ENCODE peak calls at places on chromosomes 2 and 18, in eight cellular contexts. Q is mammary epithelial cell; L is heart right ventricle; G is tibial artery; N is CD8-positive, alpha-beta memory T cell; O is IMR-90; V is Peyer's patch; H is ovary. C is an unnamed sample. For H3K36me3 and H3K4me1, the result is how much of the 10 kb centered on the place peaks cover.

GRCh38 chr2:200609027-200609614 is 23.3 kb downstream of the AOX1 start:
- DNase-seq in G (no peak), O (peak), V (no peak), H (no peak), Q (peak), N (no peak), L (no peak), C (peak)

GRCh38 chr18:51229328-51229727 is 31.8 kb upstream of the MEX3C start:
- DNase-seq in Q (no peak), G (no peak), H (no peak), N (no peak), O (no peak), L (no peak), V (no peak), C (no peak)

GRCh38 chr2:42835577-42836371 is 43.4 kb upstream of the HAAO start:
- DNase-seq in Q (peak), G (peak), V (peak), L (no peak), N (no peak), H (no peak), O (peak), C (peak)

GRCh38 chr2:235669269-235669831 is 175.5 kb downstream of the AGAP1 start:
- DNase-seq in N (peak), G (peak), L (peak), V (no peak), H (peak), O (peak), Q (peak), C (peak)

GRCh38 chr2:167048829-167049228 is 160.5 kb downstream of the XIRP2 start:
- DNase-seq in H (no peak), O (peak), V (no peak), L (no peak), N (no peak), Q (no peak), G (no peak), C (no peak)

GRCh38 chr18:22167091-22167470 is 2.3 kb upstream of the GATA6 start:
- DNase-seq in H (peak), G (no peak), V (no peak), Q (no peak), L (peak), O (no peak), N (no peak), C (peak)

GRCh38 chr2:70632966-70633365 is 79.3 kb upstream of the TGFA start:
- DNase-seq in H (no peak), L (no peak), Q (no peak), V (no peak), N (no peak), O (no peak), G (no peak), C (no peak)

GRCh38 chr2:132757676-132758075 is 87.7 kb upstream of the LYPD1 start:
- DNase-seq in N (no peak), O (peak), G (no peak), Q (peak), V (no peak), L (no peak), H (no peak), C (no peak)

GRCh38 chr18:70382032-70382431 is 93.2 kb downstream of the SOCS6 start:
- DNase-seq in V (no peak), G (no peak), N (no peak), H (no peak), O (no peak), L (no peak), Q (no peak), C (no peak)

GRCh38 chr18:57150828-57151227 is 3.9 kb downstream of the BOD1L2 start:
- DNase-seq in V (no peak), Q (no peak), G (no peak), L (peak), O (no peak), N (no peak), H (no peak), C (no peak)

GRCh38 chr2:191304939-191305875 is 60.0 kb downstream of the MYO1B start:
- DNase-seq in O (peak), G (peak), N (no peak), Q (peak), V (no peak), L (peak), H (peak), C (peak)

GRCh38 chr18:48007955-48008701 is 77.7 kb upstream of the SMAD2 start:
- DNase-seq in O (no peak), V (peak), N (peak), G (peak), Q (peak), H (peak), L (peak), C (peak)

GRCh38 chr2:126886906-126887280 is 11.8 kb upstream of the TEX51 start:
- DNase-seq in L (no peak), V (no peak), H (peak), N (no peak), Q (no peak), G (peak), O (no peak), C (no peak)

GRCh38 chr2:139260052-139260430 is 479.9 kb upstream of the NXPH2 start:
- DNase-seq in O (no peak), L (no peak), N (no peak), G (no peak), V (no peak), H (no peak), Q (no peak), C (no peak)

GRCh38 chr2:162926501-162926900 is 87.9 kb upstream of the KCNH7 start:
- DNase-seq in Q (peak), G (no peak), N (no peak), L (no peak), V (no peak), O (no peak), H (no peak), C (no peak)

GRCh38 chr18:78080761-78081160 is 831.1 kb downstream of the GALR1 start:
- DNase-seq in Q (no peak), N (no peak), G (no peak), H (no peak), L (no peak), V (no peak), O (no peak), C (no peak)

GRCh38 chr18:37554399-37554787 is 11.2 kb downstream of the CELF4 start:
- DNase-seq in G (no peak), L (no peak), H (no peak), V (no peak), N (no peak), Q (no peak), O (no peak), C (no peak)

GRCh38 chr2:75960134-75961009 is 249.7 kb upstream of the GCFC2 start:
- DNase-seq in N (no peak), Q (no peak), O (no peak), V (no peak), G (no peak), H (no peak), L (no peak), C (no peak)

GRCh38 chr2:11697103-11697871 is 27.3 kb upstream of the NTSR2 start:
- DNase-seq in N (no peak), Q (peak), G (peak), O (peak), V (no peak), L (peak), H (peak), C (no peak)

DNA sequence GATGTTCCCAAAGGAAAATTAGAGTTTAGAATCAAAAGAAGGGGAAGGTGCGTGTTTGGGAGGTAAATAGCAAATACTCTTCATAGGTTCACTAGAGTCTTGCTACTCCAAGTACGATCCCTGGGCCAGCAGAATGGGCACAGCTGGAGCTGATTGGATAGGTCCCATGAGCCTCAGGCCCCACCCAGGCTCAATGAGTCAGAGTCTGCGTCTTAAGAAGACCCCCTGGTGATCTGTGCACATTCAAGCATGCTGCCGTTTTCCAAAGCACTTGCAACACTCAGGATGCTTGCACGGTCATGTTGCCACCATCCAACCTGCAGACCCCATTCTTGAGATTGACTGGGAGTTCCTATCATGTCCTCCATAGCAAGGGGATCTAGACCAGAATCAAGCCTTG is 40.5 kb downstream of the ABCG8 start:
- DNase-seq in H (no peak), N (no peak), Q (no peak), O (no peak), G (no peak), L (no peak), V (no peak), C (peak)
- H3K36me3 ChIP-seq in H (under half), N (under half), Q (under half), O (under half), G (under half), L (under half), V (under half), C (under half)

GRCh38 chr18:59269563-59270214 is 3.6 kb downstream of the RAX start:
- DNase-seq in H (no peak), V (no peak), Q (no peak), N (no peak), L (no peak), G (no peak), O (no peak), C (no peak)
- H3K4me3 ChIP-seq in H (no peak), V (peak), Q (peak), N (no peak), L (no peak), G (peak), O (no peak), C (peak)

GRCh38 chr2:85434677-85435076 is 16.2 kb downstream of the SH2D6 start:
- DNase-seq in O (no peak), V (no peak), Q (no peak), L (no peak), H (no peak), G (peak), N (no peak), C (no peak)

GRCh38 chr2:85436836-85437487 is 18.4 kb downstream of the SH2D6 start:
- DNase-seq in G (peak), N (no peak), Q (no peak), V (no peak), H (no peak), L (no peak), O (no peak), C (no peak)

GRCh38 chr2:85433511-85434089 is 15.1 kb downstream of the SH2D6 start:
- DNase-seq in L (peak), G (peak), Q (peak), O (peak), H (peak), V (no peak), N (no peak), C (peak)

GRCh38 chr2:85435986-85436835 is 17.7 kb downstream of the SH2D6 start:
- DNase-seq in V (no peak), N (no peak), O (no peak), Q (no peak), L (no peak), H (no peak), G (peak), C (no peak)

DNA sequence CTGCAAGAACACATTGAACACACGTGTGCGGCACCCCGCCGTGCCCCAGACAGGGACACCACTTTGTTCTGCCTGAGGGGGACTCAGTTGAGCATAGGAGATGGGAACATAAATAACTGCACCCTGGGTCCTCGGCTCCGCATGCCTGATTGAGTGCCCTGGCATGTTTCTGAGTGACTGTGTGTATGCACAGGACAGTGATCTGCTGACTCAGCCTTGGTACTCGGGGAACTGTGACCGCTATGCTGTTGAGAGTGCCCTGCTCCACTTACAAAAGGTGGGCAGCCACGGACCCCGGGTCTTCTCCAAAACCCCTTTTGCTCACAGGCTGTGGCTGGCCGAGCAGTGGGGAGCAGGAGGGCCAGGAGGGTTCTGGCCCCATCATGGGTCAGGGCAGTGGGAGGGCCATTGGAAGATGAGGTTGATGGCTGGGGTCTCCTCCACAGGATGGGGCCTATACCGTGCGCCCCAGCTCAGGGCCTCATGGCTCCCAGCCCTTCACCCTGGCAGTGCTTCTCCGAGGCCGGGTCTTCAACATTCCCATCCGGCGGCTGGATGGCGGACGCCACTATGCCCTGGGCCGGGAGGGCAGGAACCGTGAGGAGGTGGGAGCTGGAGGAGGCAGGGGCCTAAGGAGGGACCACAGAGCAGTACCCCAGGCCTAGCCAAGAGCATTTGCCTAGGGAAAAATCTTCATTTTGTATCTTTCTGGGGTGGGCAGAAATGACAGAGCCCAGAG is 16.9 kb downstream of the SH2D6 start:
- DNase-seq in H (no peak), O (no peak), Q (no peak), N (no peak), V (no peak), L (no peak), G (peak), C (no peak)
- H3K4me1 ChIP-seq in H (under half), O (under half), Q (under half), N (under half), V (under half), L (half or more), G (under half), C (under half)

DNA sequence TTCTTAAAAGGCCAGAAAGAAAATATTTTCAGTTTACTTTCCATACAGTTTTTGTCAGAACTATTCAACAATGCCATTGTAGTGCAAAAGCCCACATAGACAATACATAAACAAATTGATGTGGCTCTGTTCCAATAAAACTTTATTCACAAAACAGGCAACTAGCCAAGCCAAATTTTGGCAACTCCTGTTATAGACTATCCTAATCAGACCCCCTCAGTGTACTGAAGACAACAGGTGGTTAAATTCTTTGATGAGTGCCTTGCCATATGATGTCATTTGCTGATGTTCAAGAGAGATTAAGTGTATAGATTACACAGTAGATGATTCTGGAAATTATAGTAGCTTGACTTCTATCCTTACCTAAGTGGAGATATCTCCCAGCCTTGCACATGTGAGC is 83.4 kb downstream of the FANCL start:
- DNase-seq in N (no peak), H (no peak), V (no peak), G (no peak), L (no peak), O (no peak), Q (no peak), C (no peak)
- H3K36me3 ChIP-seq in N (under half), H (under half), V (under half), G (under half), L (under half), O (under half), Q (under half), C (under half)

GRCh38 chr2:96651793-96652192 is 9.2 kb downstream of the FER1L5 start:
- DNase-seq in Q (no peak), G (no peak), L (no peak), N (no peak), V (no peak), H (peak), O (no peak), C (no peak)
- H3K4me3 ChIP-seq in Q (no peak), G (no peak), L (no peak), N (no peak), V (no peak), H (no peak), O (no peak), C (no peak)